ENCODE peak calls at places on chromosomes 1 and 21, in five cellular contexts. M is CD4-positive, alpha-beta memory T cell; T is lung; I is sigmoid colon; B is endodermal cell. U is an unnamed sample.

GRCh38 chr1:75097686-75098085 is 36.5 kb upstream of the LHX8 start:
- DNase-seq in T (no peak), M (no peak), I (no peak), B (no peak), U (peak; percentile 30)

GRCh38 chr1:99538618-99538956 is 107.3 kb upstream of the PALMD start:
- DNase-seq in B (no peak), M (no peak), T (no peak), I (no peak), U (no peak)

GRCh38 chr1:58391056-58391455 is 155.5 kb downstream of the OMA1 start:
- DNase-seq in I (no peak), T (no peak), B (peak; percentile 48), M (no peak), U (no peak)

GRCh38 chr1:17837631-17838030 is 82.5 kb downstream of the ACTL8 start:
- DNase-seq in I (no peak), B (no peak), T (no peak), M (no peak), U (no peak)

GRCh38 chr1:154335351-154335714 is 10.0 kb downstream of the ATP8B2 start:
- DNase-seq in T (no peak), M (no peak), I (no peak), B (no peak), U (no peak)

GRCh38 chr21:38773108-38774061 is 32.3 kb upstream of the ETS2 start:
- DNase-seq in T (no peak), I (no peak), B (no peak), M (no peak), U (no peak)

GRCh38 chr21:27761623-27762022 is 794.7 kb upstream of the ADAMTS5 start:
- DNase-seq in T (no peak), I (no peak), B (no peak), M (no peak), U (no peak)

GRCh38 chr1:175072131-175072941 is 4.7 kb downstream of the TNN start:
- DNase-seq in I (peak; percentile 80), B (peak; percentile 68), T (no peak), M (no peak), U (no peak)

GRCh38 chr1:226708342-226708780 is 30.7 kb downstream of the ITPKB start:
- DNase-seq in T (no peak), I (peak; percentile 84), M (no peak), B (no peak), U (no peak)

GRCh38 chr1:100400332-100400933 is 48.1 kb downstream of the CDC14A start:
- DNase-seq in T (peak; percentile 34), M (peak; percentile 87), B (peak; percentile 60), I (no peak), U (peak; percentile 23)

GRCh38 chr1:29122987-29123870 is 474 bp downstream of the TMEM200B start:
- DNase-seq in T (no peak), I (peak; percentile 77), B (peak; percentile 82), M (peak; percentile 25), U (peak; percentile 32)

GRCh38 chr21:27314096-27314495 is 347.2 kb upstream of the ADAMTS5 start:
- DNase-seq in T (no peak), M (no peak), B (no peak), I (no peak), U (no peak)

GRCh38 chr21:17660862-17661261 is 48.2 kb upstream of the BTG3 start:
- DNase-seq in B (no peak), T (no peak), M (no peak), I (no peak), U (peak; percentile 25)

GRCh38 chr1:215744419-215744818 is 177.3 kb downstream of the KCTD3 start:
- DNase-seq in T (no peak), M (no peak), B (no peak), I (no peak), U (no peak)

GRCh38 chr1:155698382-155699038 is 9.6 kb downstream of the DAP3 start:
- DNase-seq in I (no peak), T (no peak), B (no peak), M (no peak), U (no peak)

GRCh38 chr21:38869946-38870345 is 64.2 kb downstream of the ETS2 start:
- DNase-seq in B (no peak), I (no peak), T (no peak), M (no peak), U (no peak)

GRCh38 chr1:29563571-29563970 is 327.2 kb downstream of the PTPRU start:
- DNase-seq in I (no peak), T (no peak), M (no peak), B (no peak), U (no peak)

GRCh38 chr1:54645806-54646676 is 4.5 kb downstream of the MROH7 start:
- DNase-seq in I (peak; percentile 76), T (no peak), M (no peak), B (no peak), U (no peak)

GRCh38 chr1:222090103-222090502 is 348.2 kb upstream of the DUSP10 start:
- DNase-seq in T (no peak), M (no peak), B (no peak), I (no peak), U (no peak)

GRCh38 chr1:175089319-175089718 is 21.7 kb downstream of the TNN start:
- DNase-seq in M (no peak), I (no peak), T (no peak), B (peak; percentile 35), U (no peak)

GRCh38 chr1:247431643-247432042 is 15.7 kb downstream of the NLRP3 start:
- DNase-seq in B (no peak), M (no peak), I (no peak), T (no peak), U (no peak)

GRCh38 chr1:83530506-83530905 is 468.4 kb downstream of the TTLL7 start:
- DNase-seq in M (no peak), T (no peak), I (no peak), B (no peak), U (no peak)

GRCh38 chr1:177943999-177944672 is 25.7 kb downstream of the SEC16B start:
- DNase-seq in I (no peak), M (no peak), T (no peak), B (no peak), U (no peak)

GRCh38 chr1:44681905-44682900 is 7.7 kb downstream of the ARMH1 start:
- DNase-seq in M (no peak), T (no peak), B (no peak), I (no peak), U (no peak)

GRCh38 chr1:17112496-17113236 is 6.6 kb downstream of the PADI2 start:
- DNase-seq in T (no peak), M (no peak), I (no peak), B (no peak), U (no peak)

GRCh38 chr1:50704126-50704525 is 255.9 kb downstream of the FAF1 start:
- DNase-seq in T (no peak), M (peak; percentile 8), I (no peak), B (no peak), U (no peak)

GRCh38 chr1:25467616-25468015 is 36.9 kb downstream of the MACO1 start:
- DNase-seq in I (no peak), M (no peak), T (no peak), B (no peak), U (no peak)

GRCh38 chr1:25469177-25469576 is 38.5 kb downstream of the MACO1 start:
- DNase-seq in I (no peak), B (no peak), T (no peak), M (no peak), U (no peak)

GRCh38 chr1:25462732-25463131 is 32.0 kb downstream of the MACO1 start:
- DNase-seq in B (no peak), M (no peak), T (no peak), I (no peak), U (no peak)

GRCh38 chr1:25468037-25468436 is 37.3 kb downstream of the MACO1 start:
- DNase-seq in B (no peak), M (no peak), I (no peak), T (no peak), U (no peak)

DNA sequence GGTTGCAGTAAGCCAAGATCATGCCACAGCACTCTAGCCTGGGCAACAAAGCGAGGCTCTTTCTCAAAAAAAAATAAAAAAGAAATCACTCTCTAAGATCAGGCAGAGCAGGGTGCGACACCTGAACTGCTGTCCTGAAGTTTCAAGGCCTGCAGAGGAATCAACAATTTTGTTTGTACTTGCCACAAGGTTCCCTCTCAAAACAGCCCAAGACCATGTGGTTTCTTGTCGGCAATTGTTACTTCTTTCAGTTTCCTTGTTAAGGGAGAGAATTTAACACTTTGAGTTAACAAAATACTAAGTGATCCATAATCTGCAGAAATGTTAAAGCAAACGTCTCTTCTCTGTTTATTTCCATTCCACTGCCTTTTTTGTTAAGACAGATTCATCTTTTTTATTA is 36.5 kb downstream of the MACO1 start:
- DNase-seq in B (no peak), I (no peak), T (no peak), M (no peak), U (no peak)
- H3K27ac ChIP-seq in B (no peak overlapping the region), I (no peak overlapping the region), T (no peak overlapping the region), M (no peak overlapping the region), U (peak overlapping the region; percentile 19)

DNA sequence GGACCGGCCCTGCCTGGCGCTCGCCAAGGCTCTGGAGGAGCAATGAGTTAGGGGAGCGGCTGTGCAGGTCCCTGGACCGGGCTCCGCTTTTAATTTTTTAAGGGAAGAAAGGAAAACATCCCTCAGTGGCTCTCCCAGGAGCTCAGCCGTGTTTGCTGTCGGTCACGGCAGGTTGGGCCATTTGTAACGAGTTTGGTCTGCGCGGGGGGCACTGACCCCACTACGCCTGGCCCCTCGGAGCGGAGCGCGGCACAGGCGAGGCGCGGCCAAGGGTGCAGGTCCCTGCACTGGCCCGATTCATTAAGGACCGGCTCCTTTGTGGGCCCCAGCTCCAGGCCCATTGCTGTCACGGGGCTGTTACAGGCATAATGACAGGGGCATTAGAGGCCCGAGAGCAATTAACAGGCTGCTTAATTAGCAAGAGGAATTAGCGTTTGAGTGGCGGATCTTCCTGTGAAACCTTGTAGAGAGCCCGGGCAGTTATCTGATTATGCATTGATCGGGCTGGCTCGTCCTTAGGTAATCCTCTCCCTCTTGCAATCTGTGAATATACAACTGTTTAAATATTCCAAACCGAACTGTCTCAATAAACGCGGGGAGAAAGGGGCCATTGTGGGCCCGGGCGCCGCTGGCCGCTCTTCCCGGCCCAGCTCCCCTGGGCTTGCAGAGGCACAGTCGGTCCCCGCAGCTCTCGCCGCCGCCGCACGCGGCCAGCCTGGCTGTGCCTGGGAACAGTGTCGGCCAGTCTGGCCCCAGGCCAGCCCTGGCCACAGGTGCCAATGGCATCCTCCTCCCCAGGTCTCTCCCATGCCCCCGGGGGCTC is 56.8 kb downstream of the PRDM16 start:
- DNase-seq in M (no peak), B (no peak), I (no peak), T (no peak), U (peak; percentile 73)
- H3K9me3 ChIP-seq in M (no peaks in the 10 kb centered on the region), B (no peaks in the 10 kb centered on the region), I (no peaks in the 10 kb centered on the region), T (no peaks in the 10 kb centered on the region), U (no peaks in the 10 kb centered on the region)

GRCh38 chr1:209051598-209051997 is 531.9 kb upstream of the CAMK1G start:
- DNase-seq in M (no peak), B (no peak), T (no peak), I (no peak), U (no peak)
- H3K4me3 ChIP-seq in M (no peak overlapping the region), B (no peak overlapping the region), T (no peak overlapping the region), I (no peak overlapping the region), U (no peak overlapping the region)

GRCh38 chr1:53131590-53131938 is 10.9 kb downstream of the SLC1A7 start:
- DNase-seq in T (no peak), I (peak; percentile 63), B (peak; percentile 12), M (no peak), U (no peak)

GRCh38 chr1:53128401-53128800 is 14.0 kb downstream of the SLC1A7 start:
- DNase-seq in M (no peak), I (peak; percentile 22), T (no peak), B (peak; percentile 3), U (no peak)

GRCh38 chr1:53130878-53131589 is 11.4 kb downstream of the SLC1A7 start:
- DNase-seq in T (no peak), M (no peak), I (peak; percentile 83), B (peak; percentile 24), U (no peak)

GRCh38 chr1:53130598-53130877 is 11.9 kb downstream of the SLC1A7 start:
- DNase-seq in I (no peak), T (no peak), B (no peak), M (no peak), U (no peak)

GRCh38 chr1:53129891-53130597 is 12.4 kb downstream of the SLC1A7 start:
- DNase-seq in B (peak; percentile 44), T (no peak), I (peak; percentile 62), M (no peak), U (no peak)
- H3K27ac ChIP-seq in B (peak overlapping the region; percentile 10), T (no peak overlapping the region), I (peak overlapping the region; percentile 92), M (no peak overlapping the region), U (no peak overlapping the region)

U was measured in pancreas.